ENCODE peak calls at places on chromosomes 16 and 17, in six cellular contexts. Q is dorsolateral prefrontal cortex, M is fibroblast of lung, K is RWPE1, A is ecto neural progenitor cell, E is thoracic aorta. H is an unnamed sample.
A peak's percentile ranks its signal among the peaks of the same experiment; 100 is the strongest.

GRCh38 chr16:50644730-50645129 is 36.4 kb downstream of the SNX20 start:
- DNase-seq in Q (peak; percentile 45), M (peak; percentile 34), K (peak; percentile 55), A (no peak), E (no peak), H (no peak)

GRCh38 chr16:89195521-89196171 is 4.7 kb downstream of the SLC22A31 start:
- DNase-seq in Q (no peak), M (no peak), K (no peak), A (peak; percentile 42), E (no peak), H (no peak)

GRCh38 chr17:4543557-4544026 is 11.6 kb downstream of the MYBBP1A start:
- DNase-seq in Q (no peak), M (no peak), K (no peak), A (no peak), E (no peak), H (no peak)

GRCh38 chr16:17364319-17365210 is 106.2 kb downstream of the XYLT1 start:
- DNase-seq in Q (no peak), M (peak; percentile 86), K (peak; percentile 6), A (no peak), E (no peak), H (no peak)

GRCh38 chr17:60090412-60090811 is 11.7 kb upstream of the HEATR6 start:
- DNase-seq in Q (no peak), M (no peak), K (no peak), A (no peak), E (no peak), H (no peak)

GRCh38 chr17:42200702-42201101 is 6.4 kb upstream of the GHDC start:
- DNase-seq in Q (peak; percentile 64), M (peak; percentile 12), K (no peak), A (no peak), E (no peak), H (no peak)

GRCh38 chr16:80948886-80949502 is 57.7 kb downstream of the CMC2 start:
- DNase-seq in Q (peak; percentile 71), M (peak; percentile 39), K (no peak), A (peak; percentile 73), E (no peak), H (no peak)

GRCh38 chr16:66028505-66029216 is 337.8 kb upstream of the CDH5 start:
- DNase-seq in Q (no peak), M (peak; percentile 80), K (no peak), A (no peak), E (no peak), H (no peak)

GRCh38 chr16:85854935-85855334 is 44.0 kb upstream of the IRF8 start:
- DNase-seq in Q (no peak), M (no peak), K (no peak), A (no peak), E (no peak), H (no peak)

GRCh38 chr16:46748775-46749705 is 896 bp upstream of the MYLK3 start:
- DNase-seq in Q (no peak), M (no peak), K (no peak), A (no peak), E (no peak), H (no peak)

GRCh38 chr16:69880640-69881133 is 70.4 kb upstream of the CLEC18A start:
- DNase-seq in Q (no peak), M (peak; percentile 21), K (peak; percentile 16), A (no peak), E (no peak), H (no peak)

GRCh38 chr17:73906896-73907600 is 262.8 kb upstream of the SDK2 start:
- DNase-seq in Q (no peak), M (no peak), K (no peak), A (peak; percentile 44), E (no peak), H (peak; percentile 71)

GRCh38 chr17:50626037-50626574 is 8.6 kb upstream of the ABCC3 start:
- DNase-seq in Q (no peak), M (peak; percentile 78), K (peak; percentile 60), A (peak; percentile 92), E (no peak), H (no peak)

GRCh38 chr16:52603015-52603414 is 56.1 kb upstream of the TOX3 start:
- DNase-seq in Q (no peak), M (no peak), K (no peak), A (no peak), E (no peak), H (no peak)